ENCODE peak calls at places on chromosomes 4 and X, in ten cellular contexts. One of them, this sample, is unnamed.

GRCh38 chr4:52824270-52824602 is 37.9 kb upstream of the RASL11B start:
- DNase-seq in suprapubic skin: no peak
- DNase-seq in right atrium auricular region: no peak
- DNase-seq in HCT116: no peak
- DNase-seq in hepatocyte: no peak
- DNase-seq in astrocyte: no peak
- DNase-seq in body of pancreas: no peak
- DNase-seq in DND-41: no peak
- DNase-seq in tibial artery: no peak
- DNase-seq in PC-9: no peak
- DNase-seq in this sample: no peak

GRCh38 chr4:1602621-1603412 is 81.3 kb downstream of the FAM53A start:
- DNase-seq in suprapubic skin: peak
- DNase-seq in right atrium auricular region: no peak
- DNase-seq in HCT116: no peak
- DNase-seq in hepatocyte: no peak
- DNase-seq in astrocyte: no peak
- DNase-seq in body of pancreas: no peak
- DNase-seq in DND-41: no peak
- DNase-seq in tibial artery: no peak
- DNase-seq in PC-9: no peak
- DNase-seq in this sample: no peak

GRCh38 chr4:7662507-7662846 is 227.7 kb upstream of the PSAPL1 start:
- DNase-seq in suprapubic skin: no peak
- DNase-seq in right atrium auricular region: no peak
- DNase-seq in HCT116: no peak
- DNase-seq in hepatocyte: no peak
- DNase-seq in astrocyte: no peak
- DNase-seq in body of pancreas: no peak
- DNase-seq in DND-41: no peak
- DNase-seq in tibial artery: no peak
- DNase-seq in PC-9: no peak
- DNase-seq in this sample: no peak

GRCh38 chr4:55386073-55386472 is 9.7 kb upstream of the TMEM165 start:
- DNase-seq in suprapubic skin: no peak
- DNase-seq in right atrium auricular region: no peak
- DNase-seq in HCT116: peak
- DNase-seq in hepatocyte: no peak
- DNase-seq in astrocyte: peak
- DNase-seq in body of pancreas: no peak
- DNase-seq in DND-41: no peak
- DNase-seq in tibial artery: no peak
- DNase-seq in PC-9: no peak
- DNase-seq in this sample: no peak

GRCh38 chrX:123731258-123731986 is 1.4 kb downstream of the THOC2 start:
- DNase-seq in suprapubic skin: no peak
- DNase-seq in right atrium auricular region: no peak
- DNase-seq in HCT116: no peak
- DNase-seq in hepatocyte: peak
- DNase-seq in astrocyte: peak
- DNase-seq in body of pancreas: no peak
- DNase-seq in DND-41: peak
- DNase-seq in tibial artery: no peak
- DNase-seq in PC-9: no peak
- DNase-seq in this sample: no peak

GRCh38 chrX:55874807-55875206 is 157.3 kb downstream of the RRAGB start:
- DNase-seq in suprapubic skin: no peak
- DNase-seq in right atrium auricular region: no peak
- DNase-seq in HCT116: no peak
- DNase-seq in hepatocyte: no peak
- DNase-seq in astrocyte: no peak
- DNase-seq in body of pancreas: no peak
- DNase-seq in DND-41: no peak
- DNase-seq in tibial artery: no peak
- DNase-seq in PC-9: no peak
- DNase-seq in this sample: no peak

GRCh38 chr4:147362868-147363440 is 117.9 kb upstream of the EDNRA start:
- DNase-seq in suprapubic skin: no peak
- DNase-seq in right atrium auricular region: peak
- DNase-seq in HCT116: no peak
- DNase-seq in hepatocyte: peak
- DNase-seq in astrocyte: no peak
- DNase-seq in body of pancreas: peak
- DNase-seq in DND-41: no peak
- DNase-seq in tibial artery: peak
- DNase-seq in PC-9: no peak
- DNase-seq in this sample: no peak

GRCh38 chr4:94933799-94934198 is 176.0 kb downstream of the BMPR1B start:
- DNase-seq in suprapubic skin: no peak
- DNase-seq in right atrium auricular region: no peak
- DNase-seq in HCT116: no peak
- DNase-seq in hepatocyte: no peak
- DNase-seq in astrocyte: peak
- DNase-seq in body of pancreas: no peak
- DNase-seq in DND-41: no peak
- DNase-seq in tibial artery: no peak
- DNase-seq in PC-9: no peak
- DNase-seq in this sample: no peak

GRCh38 chr4:125315571-125316390 is 1.0 kb downstream of the FAT4 start:
- DNase-seq in suprapubic skin: peak
- DNase-seq in right atrium auricular region: no peak
- DNase-seq in HCT116: no peak
- DNase-seq in hepatocyte: peak
- DNase-seq in astrocyte: peak
- DNase-seq in body of pancreas: peak
- DNase-seq in DND-41: no peak
- DNase-seq in tibial artery: peak
- DNase-seq in PC-9: no peak
- DNase-seq in this sample: no peak

GRCh38 chrX:71618303-71618721 is at the start of gene CXCR3:
- DNase-seq in suprapubic skin: no peak
- DNase-seq in right atrium auricular region: no peak
- DNase-seq in HCT116: no peak
- DNase-seq in hepatocyte: no peak
- DNase-seq in astrocyte: peak
- DNase-seq in body of pancreas: peak
- DNase-seq in DND-41: peak
- DNase-seq in tibial artery: no peak
- DNase-seq in PC-9: no peak
- DNase-seq in this sample: no peak

GRCh38 chr4:80336582-80336981 is 1.1 kb downstream of the CFAP299 start:
- DNase-seq in suprapubic skin: no peak
- DNase-seq in right atrium auricular region: no peak
- DNase-seq in HCT116: peak
- DNase-seq in hepatocyte: peak
- DNase-seq in astrocyte: peak
- DNase-seq in body of pancreas: peak
- DNase-seq in DND-41: no peak
- DNase-seq in tibial artery: no peak
- DNase-seq in PC-9: peak
- DNase-seq in this sample: no peak

GRCh38 chr4:4640692-4641091 is 98.8 kb upstream of the STX18 start:
- DNase-seq in suprapubic skin: no peak
- DNase-seq in right atrium auricular region: no peak
- DNase-seq in HCT116: no peak
- DNase-seq in hepatocyte: no peak
- DNase-seq in astrocyte: no peak
- DNase-seq in body of pancreas: no peak
- DNase-seq in DND-41: no peak
- DNase-seq in tibial artery: no peak
- DNase-seq in PC-9: no peak
- DNase-seq in this sample: no peak

GRCh38 chr4:40514409-40515025 is 115.1 kb downstream of the RBM47 start:
- DNase-seq in suprapubic skin: no peak
- DNase-seq in right atrium auricular region: no peak
- DNase-seq in HCT116: no peak
- DNase-seq in hepatocyte: peak
- DNase-seq in astrocyte: no peak
- DNase-seq in body of pancreas: peak
- DNase-seq in DND-41: no peak
- DNase-seq in tibial artery: no peak
- DNase-seq in PC-9: peak
- DNase-seq in this sample: no peak

GRCh38 chr4:40515398-40516293 is 114.0 kb downstream of the RBM47 start:
- DNase-seq in suprapubic skin: no peak
- DNase-seq in right atrium auricular region: peak
- DNase-seq in HCT116: no peak
- DNase-seq in hepatocyte: peak
- DNase-seq in astrocyte: no peak
- DNase-seq in body of pancreas: peak
- DNase-seq in DND-41: no peak
- DNase-seq in tibial artery: no peak
- DNase-seq in PC-9: peak
- DNase-seq in this sample: no peak

GRCh38 chr4:40511017-40511614 is 118.5 kb downstream of the RBM47 start:
- DNase-seq in suprapubic skin: no peak
- DNase-seq in right atrium auricular region: no peak
- DNase-seq in HCT116: no peak
- DNase-seq in hepatocyte: no peak
- DNase-seq in astrocyte: no peak
- DNase-seq in body of pancreas: peak
- DNase-seq in DND-41: no peak
- DNase-seq in tibial artery: no peak
- DNase-seq in PC-9: no peak
- DNase-seq in this sample: no peak

GRCh38 chr4:40516651-40517050 is 113.0 kb downstream of the RBM47 start:
- DNase-seq in suprapubic skin: no peak
- DNase-seq in right atrium auricular region: no peak
- DNase-seq in HCT116: no peak
- DNase-seq in hepatocyte: peak
- DNase-seq in astrocyte: no peak
- DNase-seq in body of pancreas: no peak
- DNase-seq in DND-41: no peak
- DNase-seq in tibial artery: no peak
- DNase-seq in PC-9: peak
- DNase-seq in this sample: no peak

DNA sequence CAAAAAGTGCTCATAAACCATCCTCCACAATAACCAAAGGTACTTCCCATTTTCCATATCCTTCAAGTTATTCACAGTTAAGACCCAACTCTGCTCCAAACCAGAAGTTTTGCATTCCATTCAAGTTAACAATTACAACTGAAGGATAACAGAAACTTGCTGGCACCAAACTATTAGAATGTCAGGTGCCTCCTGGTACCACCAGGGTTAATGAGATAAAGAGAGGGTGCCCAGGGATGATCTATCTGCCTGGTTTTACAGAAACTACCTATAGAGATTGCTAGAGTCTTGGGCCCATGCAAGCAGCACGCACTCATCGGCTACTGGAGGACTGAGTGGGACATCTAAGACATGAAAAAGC is 114.6 kb downstream of the RBM47 start:
- DNase-seq in suprapubic skin: no peak
- DNase-seq in right atrium auricular region: no peak
- DNase-seq in HCT116: no peak
- DNase-seq in hepatocyte: peak
- DNase-seq in astrocyte: peak
- DNase-seq in body of pancreas: no peak
- DNase-seq in DND-41: no peak
- DNase-seq in tibial artery: no peak
- DNase-seq in PC-9: peak
- DNase-seq in this sample: no peak
- H3K27ac ChIP-seq in suprapubic skin: peak
- H3K27ac ChIP-seq in right atrium auricular region: no peak
- H3K27ac ChIP-seq in HCT116: no peak
- H3K27ac ChIP-seq in hepatocyte: peak
- H3K27ac ChIP-seq in astrocyte: no peak
- H3K27ac ChIP-seq in body of pancreas: peak
- H3K27ac ChIP-seq in DND-41: no peak
- H3K27ac ChIP-seq in tibial artery: no peak
- H3K27ac ChIP-seq in PC-9: peak
- H3K27ac ChIP-seq in this sample: no peak

DNA sequence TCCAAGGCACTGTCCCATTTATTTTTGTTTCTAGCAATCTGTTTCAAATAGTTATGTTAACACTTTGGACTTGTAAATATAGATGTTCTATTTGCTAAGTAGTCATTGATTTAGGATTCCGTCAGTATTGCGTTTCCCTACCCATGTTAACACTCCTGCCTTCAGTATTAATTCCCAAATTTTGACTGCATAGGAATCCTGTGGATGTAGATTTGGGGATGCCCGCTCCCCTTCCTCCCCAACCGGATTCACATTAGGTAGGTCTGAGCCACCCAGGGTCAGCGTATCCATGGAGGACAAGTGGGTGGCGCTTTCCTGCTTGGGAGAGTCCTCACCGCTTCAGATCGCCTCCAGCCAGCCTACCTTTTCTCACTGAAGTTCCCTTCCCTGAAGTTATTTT is 1.1 kb upstream of the SORBS2 start:
- DNase-seq in suprapubic skin: no peak
- DNase-seq in right atrium auricular region: no peak
- DNase-seq in HCT116: no peak
- DNase-seq in hepatocyte: no peak
- DNase-seq in astrocyte: no peak
- DNase-seq in body of pancreas: no peak
- DNase-seq in DND-41: no peak
- DNase-seq in tibial artery: no peak
- DNase-seq in PC-9: no peak
- DNase-seq in this sample: no peak
- H3K4me3 ChIP-seq in suprapubic skin: no peak
- H3K4me3 ChIP-seq in right atrium auricular region: no peak
- H3K4me3 ChIP-seq in HCT116: no peak
- H3K4me3 ChIP-seq in hepatocyte: no peak
- H3K4me3 ChIP-seq in astrocyte: no peak
- H3K4me3 ChIP-seq in body of pancreas: no peak
- H3K4me3 ChIP-seq in DND-41: no peak
- H3K4me3 ChIP-seq in tibial artery: no peak
- H3K4me3 ChIP-seq in PC-9: no peak
- H3K4me3 ChIP-seq in this sample: no peak

DNA sequence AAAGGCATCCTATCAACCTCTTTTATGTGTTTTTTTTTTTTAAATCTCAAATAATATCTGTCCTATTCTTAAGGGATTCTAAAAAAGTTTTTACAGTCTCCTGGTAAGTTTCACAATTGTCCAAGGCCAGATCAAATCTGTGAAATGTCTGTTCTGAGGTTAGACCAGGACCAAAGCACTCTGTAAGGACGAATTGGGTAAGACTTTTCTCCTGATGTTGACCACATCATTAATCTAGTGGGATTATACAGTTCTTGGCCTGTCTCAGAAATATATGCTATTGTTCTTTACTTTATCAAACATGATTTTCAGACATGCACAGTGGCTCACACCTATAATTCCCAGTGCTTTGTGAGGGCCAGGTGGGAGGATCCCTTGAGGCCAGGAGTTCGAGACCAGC is 45.8 kb upstream of the TMEM131L start:
- DNase-seq in suprapubic skin: no peak
- DNase-seq in right atrium auricular region: no peak
- DNase-seq in HCT116: no peak
- DNase-seq in hepatocyte: no peak
- DNase-seq in astrocyte: peak
- DNase-seq in body of pancreas: no peak
- DNase-seq in DND-41: no peak
- DNase-seq in tibial artery: no peak
- DNase-seq in PC-9: no peak
- DNase-seq in this sample: no peak
- H3K27ac ChIP-seq in suprapubic skin: no peak
- H3K27ac ChIP-seq in right atrium auricular region: no peak
- H3K27ac ChIP-seq in HCT116: no peak
- H3K27ac ChIP-seq in hepatocyte: no peak
- H3K27ac ChIP-seq in astrocyte: no peak
- H3K27ac ChIP-seq in body of pancreas: no peak
- H3K27ac ChIP-seq in DND-41: no peak
- H3K27ac ChIP-seq in tibial artery: no peak
- H3K27ac ChIP-seq in PC-9: no peak
- H3K27ac ChIP-seq in this sample: no peak

GRCh38 chrX:135420831-135421230 is 913 bp upstream of the SMIM10L2A start:
- DNase-seq in suprapubic skin: no peak
- DNase-seq in right atrium auricular region: no peak
- DNase-seq in HCT116: no peak
- DNase-seq in hepatocyte: no peak
- DNase-seq in astrocyte: no peak
- DNase-seq in body of pancreas: no peak
- DNase-seq in DND-41: no peak
- DNase-seq in tibial artery: no peak
- DNase-seq in PC-9: no peak
- DNase-seq in this sample: no peak
- H3K4me3 ChIP-seq in suprapubic skin: no peak
- H3K4me3 ChIP-seq in right atrium auricular region: no peak
- H3K4me3 ChIP-seq in HCT116: no peak
- H3K4me3 ChIP-seq in hepatocyte: no peak
- H3K4me3 ChIP-seq in astrocyte: no peak
- H3K4me3 ChIP-seq in body of pancreas: no peak
- H3K4me3 ChIP-seq in DND-41: no peak
- H3K4me3 ChIP-seq in tibial artery: no peak
- H3K4me3 ChIP-seq in PC-9: no peak
- H3K4me3 ChIP-seq in this sample: no peak

This sample was measured in AG04450.